ENCODE peak calls at places on chromosome 19, in four cellular contexts. One of them, this sample, is unnamed.

GRCh38 chr19:57903298-57904174 is 12.9 kb downstream of the ZNF417 start:
- DNase-seq in esophagus squamous epithelium: no peak
- DNase-seq in GM12878: no peak
- DNase-seq in K562: peak; percentile 12
- DNase-seq in this sample: no peak

GRCh38 chr19:55586976-55587668 is 6.5 kb upstream of the ZNF579 start:
- DNase-seq in K562: peak; percentile 96
- DNase-seq in GM12878: peak; percentile 60
- DNase-seq in esophagus squamous epithelium: peak; percentile 67
- DNase-seq in this sample: peak; percentile 98

GRCh38 chr19:51750381-51751124 is 1.1 kb downstream of the FPR1 start:
- DNase-seq in esophagus squamous epithelium: no peak
- DNase-seq in GM12878: no peak
- DNase-seq in K562: no peak
- DNase-seq in this sample: no peak

GRCh38 chr19:41307090-41307875 is 2.7 kb upstream of the CCDC97 start:
- DNase-seq in GM12878: no peak
- DNase-seq in K562: no peak
- DNase-seq in esophagus squamous epithelium: no peak
- DNase-seq in this sample: no peak

GRCh38 chr19:10402441-10403038 is 802 bp downstream of the CDC37 start:
- DNase-seq in GM12878: no peak
- DNase-seq in esophagus squamous epithelium: no peak
- DNase-seq in K562: peak; percentile 56
- DNase-seq in this sample: no peak

GRCh38 chr19:604355-604754 is 14.7 kb downstream of the HCN2 start:
- DNase-seq in esophagus squamous epithelium: no peak
- DNase-seq in GM12878: no peak
- DNase-seq in K562: peak; percentile 80
- DNase-seq in this sample: no peak

GRCh38 chr19:38079926-38080380 is 144.1 kb downstream of the DPF1 start:
- DNase-seq in K562: no peak
- DNase-seq in esophagus squamous epithelium: no peak
- DNase-seq in GM12878: peak; percentile 77
- DNase-seq in this sample: peak; percentile 44

GRCh38 chr19:45179063-45179847 is 671 bp downstream of the BLOC1S3 start:
- DNase-seq in K562: peak; percentile 84
- DNase-seq in GM12878: no peak
- DNase-seq in esophagus squamous epithelium: no peak
- DNase-seq in this sample: peak; percentile 43

GRCh38 chr19:42422576-42423461 is 4.4 kb downstream of the LIPE start:
- DNase-seq in GM12878: no peak
- DNase-seq in K562: no peak
- DNase-seq in esophagus squamous epithelium: no peak
- DNase-seq in this sample: no peak

GRCh38 chr19:8149261-8150094 is at the start of gene FBN3:
- DNase-seq in GM12878: no peak
- DNase-seq in esophagus squamous epithelium: no peak
- DNase-seq in K562: no peak
- DNase-seq in this sample: peak; percentile 84

GRCh38 chr19:33186835-33187540 is 7.1 kb upstream of the LRP3 start:
- DNase-seq in esophagus squamous epithelium: no peak
- DNase-seq in K562: no peak
- DNase-seq in GM12878: no peak
- DNase-seq in this sample: peak; percentile 89

GRCh38 chr19:35756373-35757230 is at the start of gene HSPB6:
- DNase-seq in K562: no peak
- DNase-seq in GM12878: no peak
- DNase-seq in esophagus squamous epithelium: no peak
- DNase-seq in this sample: no peak

GRCh38 chr19:39705578-39706188 is 1.4 kb downstream of the LGALS14 start:
- DNase-seq in esophagus squamous epithelium: no peak
- DNase-seq in GM12878: no peak
- DNase-seq in K562: no peak
- DNase-seq in this sample: no peak

GRCh38 chr19:9961103-9961502 is 24.8 kb upstream of the OLFM2 start:
- DNase-seq in esophagus squamous epithelium: no peak
- DNase-seq in GM12878: no peak
- DNase-seq in K562: no peak
- DNase-seq in this sample: no peak

GRCh38 chr19:47419037-47419783 is at the start of gene MEIS3:
- DNase-seq in esophagus squamous epithelium: no peak
- DNase-seq in GM12878: no peak
- DNase-seq in K562: no peak
- DNase-seq in this sample: no peak
- TF ChIP-seq POLR2A in esophagus squamous epithelium: no peak
- TF ChIP-seq POLR2A in GM12878: no peak
- TF ChIP-seq POLR2A in K562: no peak
- TF ChIP-seq POLR2A in this sample: no peak

DNA sequence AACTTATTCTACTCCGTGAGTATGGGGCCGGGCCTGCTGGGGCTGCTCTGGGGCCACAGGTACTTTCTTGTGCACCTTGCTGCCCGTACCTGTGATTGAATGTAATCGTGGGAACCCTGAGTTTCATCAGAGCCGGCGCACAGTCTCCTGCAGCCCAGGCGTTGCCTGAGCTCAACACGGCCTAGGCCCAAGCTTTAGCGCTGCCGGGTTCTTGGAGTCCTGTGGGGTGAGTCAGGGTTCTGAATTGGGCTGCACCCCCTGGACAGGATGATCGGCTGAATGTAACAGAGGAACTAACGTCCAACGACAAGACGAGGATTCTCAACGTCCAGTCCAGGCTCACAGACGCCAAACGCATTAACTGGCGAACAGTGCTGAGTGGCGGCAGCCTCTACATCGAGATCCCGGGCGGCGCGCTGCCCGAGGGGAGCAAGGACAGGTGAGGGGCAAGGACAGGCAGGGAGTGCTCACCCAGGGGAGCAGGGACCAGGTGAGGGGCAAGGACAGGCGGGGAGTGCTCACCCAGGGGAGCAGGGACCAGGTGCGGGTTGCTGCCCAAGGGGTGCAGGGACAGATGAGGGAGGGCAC is 10.4 kb downstream of the PEAK3 start:
- DNase-seq in K562: peak; percentile 55
- DNase-seq in GM12878: no peak
- DNase-seq in esophagus squamous epithelium: no peak
- DNase-seq in this sample: no peak
- H3K4me1 ChIP-seq in K562: peaks cover 17% of the 10 kb centered on the region
- H3K4me1 ChIP-seq in GM12878: peaks cover 15% of the 10 kb centered on the region
- H3K4me1 ChIP-seq in esophagus squamous epithelium: peaks cover 50% of the 10 kb centered on the region
- H3K4me1 ChIP-seq in this sample: peaks cover 19% of the 10 kb centered on the region

DNA sequence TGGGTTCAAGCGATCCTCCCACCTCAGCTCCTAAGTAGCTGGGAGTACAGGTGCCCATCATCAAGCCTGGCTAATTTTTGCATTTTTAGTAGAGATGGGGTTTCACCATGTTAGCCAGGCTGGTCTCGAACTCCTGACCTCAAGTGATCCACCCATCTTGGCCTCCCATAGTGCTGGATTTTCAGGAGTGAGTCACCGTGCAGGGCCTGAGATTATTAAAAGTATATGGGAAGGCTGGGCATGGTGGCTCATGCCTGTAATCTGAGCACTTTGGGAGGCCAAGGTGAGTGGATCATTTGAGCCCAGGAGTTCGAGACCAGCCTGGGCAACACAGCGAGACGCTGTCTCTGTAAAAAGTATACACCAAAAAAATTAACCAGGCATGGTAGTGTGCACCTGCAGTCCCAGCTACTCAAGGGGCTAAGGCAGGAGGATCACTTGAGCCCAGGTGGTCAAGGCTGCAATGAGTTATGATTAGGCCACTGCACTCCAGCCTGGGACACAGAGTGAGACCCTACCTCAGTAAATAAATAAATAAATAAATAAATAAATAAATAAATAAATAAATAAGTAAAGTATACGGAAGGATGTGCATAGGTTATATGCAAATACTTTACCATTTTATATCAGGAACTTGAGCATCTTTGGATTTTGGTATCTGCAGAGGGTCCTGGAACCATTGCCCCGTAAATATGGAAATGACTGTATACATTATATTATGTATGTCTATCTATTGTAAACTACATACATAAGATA is 854 bp downstream of the IL12RB1 start:
- DNase-seq in GM12878: no peak
- DNase-seq in K562: no peak
- DNase-seq in esophagus squamous epithelium: no peak
- DNase-seq in this sample: no peak
- H3K4me3 ChIP-seq in GM12878: peak overlapping the region; percentile 94
- H3K4me3 ChIP-seq in K562: no peak overlapping the region
- H3K4me3 ChIP-seq in esophagus squamous epithelium: peak overlapping the region; percentile 62
- H3K4me3 ChIP-seq in this sample: no peak overlapping the region

GRCh38 chr19:47130120-47130588 is 481 bp upstream of the SAE1 start:
- DNase-seq in esophagus squamous epithelium: no peak
- DNase-seq in K562: no peak
- DNase-seq in GM12878: no peak
- DNase-seq in this sample: no peak

GRCh38 chr19:47129579-47129978 is 1.1 kb upstream of the SAE1 start:
- DNase-seq in GM12878: no peak
- DNase-seq in K562: no peak
- DNase-seq in esophagus squamous epithelium: no peak
- DNase-seq in this sample: no peak

GRCh38 chr19:47133021-47133471 is 2.4 kb downstream of the SAE1 start:
- DNase-seq in GM12878: no peak
- DNase-seq in esophagus squamous epithelium: no peak
- DNase-seq in K562: no peak
- DNase-seq in this sample: peak; percentile 52

GRCh38 chr19:47132522-47132852 is 1.9 kb downstream of the SAE1 start:
- DNase-seq in K562: no peak
- DNase-seq in esophagus squamous epithelium: no peak
- DNase-seq in GM12878: no peak
- DNase-seq in this sample: peak; percentile 93

GRCh38 chr19:47130589-47131168 is at the start of gene SAE1:
- DNase-seq in K562: peak; percentile 99
- DNase-seq in esophagus squamous epithelium: peak; percentile 64
- DNase-seq in GM12878: peak; percentile 95
- DNase-seq in this sample: peak; percentile 95
- TF ChIP-seq POLR2A in K562: peak; percentile 94
- TF ChIP-seq POLR2A in esophagus squamous epithelium: peak; percentile 74
- TF ChIP-seq POLR2A in GM12878: peak; percentile 94
- TF ChIP-seq POLR2A in this sample: peak; percentile 94

GRCh38 chr19:16957151-16957662 is 68.4 kb downstream of the F2RL3 start:
- DNase-seq in GM12878: no peak
- DNase-seq in K562: no peak
- DNase-seq in esophagus squamous epithelium: no peak
- DNase-seq in this sample: no peak
- H3K4me1 ChIP-seq in GM12878: no peaks in the 10 kb centered on the region
- H3K4me1 ChIP-seq in K562: no peaks in the 10 kb centered on the region
- H3K4me1 ChIP-seq in esophagus squamous epithelium: no peaks in the 10 kb centered on the region
- H3K4me1 ChIP-seq in this sample: no peaks in the 10 kb centered on the region

DNA sequence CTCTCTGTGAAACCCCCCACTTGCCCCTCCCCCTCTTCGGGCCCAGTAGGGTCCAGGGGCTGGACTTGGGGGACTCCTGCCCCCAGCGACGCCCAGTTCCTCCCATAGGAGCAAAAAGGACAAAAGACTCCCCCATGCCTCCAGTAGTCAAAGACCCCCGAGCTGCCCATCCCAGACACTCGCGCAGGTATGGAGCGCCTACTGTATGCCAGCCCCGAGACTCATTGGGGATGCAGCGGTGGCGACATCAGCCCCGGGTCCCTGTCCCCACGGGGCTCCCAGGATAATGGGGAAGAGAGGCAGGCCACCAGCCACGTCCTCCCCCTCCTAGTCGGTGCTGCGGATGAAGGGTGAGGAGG is 18.3 kb upstream of the ZNRF4 start:
- DNase-seq in K562: no peak
- DNase-seq in GM12878: no peak
- DNase-seq in esophagus squamous epithelium: no peak
- DNase-seq in this sample: no peak
- H3K4me3 ChIP-seq in K562: peak overlapping the region; percentile 21
- H3K4me3 ChIP-seq in GM12878: no peak overlapping the region
- H3K4me3 ChIP-seq in esophagus squamous epithelium: no peak overlapping the region
- H3K4me3 ChIP-seq in this sample: no peak overlapping the region